ENCODE peak calls at places on chromosomes 7 and 10, in nine cellular contexts. P, J, Q, K, X, N, E, G and D are unnamed samples.

GRCh38 chr7:74633451-74633921 is 24.0 kb upstream of the GTF2I start:
- DNase-seq in P (no peak), J (no peak), Q (no peak), K (no peak), X (no peak), N (no peak), E (no peak), G (no peak), D (no peak)

GRCh38 chr10:8054243-8054497 is 318 bp upstream of the GATA3 start:
- DNase-seq in P (no peak), J (no peak), Q (no peak), K (no peak), X (no peak), N (no peak), E (no peak), G (peak), D (no peak)

GRCh38 chr10:46314046-46314445 is 27.2 kb downstream of the ANTXRL start:
- DNase-seq in P (no peak), J (peak), Q (no peak), K (no peak), X (no peak), N (no peak), E (no peak), G (peak), D (no peak)

GRCh38 chr7:128831178-128831993 is 1.2 kb downstream of the FLNC start:
- DNase-seq in P (no peak), J (peak), Q (no peak), K (peak), X (peak), N (no peak), E (peak), G (no peak), D (peak)

GRCh38 chr10:69496352-69497234 is 45.3 kb downstream of the TSPAN15 start:
- DNase-seq in P (no peak), J (peak), Q (no peak), K (no peak), X (no peak), N (no peak), E (no peak), G (peak), D (no peak)

GRCh38 chr10:91694170-91694794 is 61.4 kb upstream of the PPP1R3C start:
- DNase-seq in P (peak), J (no peak), Q (peak), K (peak), X (peak), N (peak), E (peak), G (no peak), D (peak)

GRCh38 chr7:28239823-28240204 is 59.2 kb upstream of the JAZF1 start:
- DNase-seq in P (no peak), J (no peak), Q (no peak), K (no peak), X (no peak), N (no peak), E (no peak), G (no peak), D (no peak)

GRCh38 chr10:63591600-63592379 is 70.6 kb downstream of the REEP3 start:
- DNase-seq in P (no peak), J (no peak), Q (no peak), K (no peak), X (no peak), N (no peak), E (no peak), G (no peak), D (no peak)

GRCh38 chr7:121026577-121027111 is 38.1 kb downstream of the CPED1 start:
- DNase-seq in P (no peak), J (no peak), Q (no peak), K (no peak), X (no peak), N (no peak), E (no peak), G (no peak), D (no peak)

GRCh38 chr7:142460402-142461117 is 202.7 kb upstream of the PRSS58 start:
- DNase-seq in P (no peak), J (no peak), Q (no peak), K (no peak), X (no peak), N (no peak), E (peak), G (no peak), D (no peak)

GRCh38 chr7:139169816-139170215 is 60.3 kb upstream of the ZC3HAV1 start:
- DNase-seq in P (no peak), J (no peak), Q (no peak), K (no peak), X (no peak), N (no peak), E (no peak), G (no peak), D (no peak)

GRCh38 chr7:149728491-149729375 is 44.7 kb downstream of the ZNF467 start:
- DNase-seq in P (no peak), J (peak), Q (no peak), K (no peak), X (no peak), N (no peak), E (no peak), G (peak), D (no peak)

GRCh38 chr7:117645456-117646181 is 165.8 kb downstream of the CFTR start:
- DNase-seq in P (no peak), J (no peak), Q (peak), K (no peak), X (peak), N (peak), E (peak), G (no peak), D (no peak)